ENCODE peak calls at places on chromosome 13, in four cellular contexts. I is A549, C is SK-N-SH, H is K562. X is an unnamed sample.

GRCh38 chr13:31927219-31927653 is 104.3 kb upstream of the FRY start:
- DNase-seq in I (no peak), C (no peak), H (no peak), X (no peak)

GRCh38 chr13:109779074-109779473 is 7.3 kb downstream of the IRS2 start:
- DNase-seq in I (no peak), C (peak), H (no peak), X (no peak)

GRCh38 chr13:112879283-112879833 is 89.7 kb upstream of the MCF2L start:
- DNase-seq in I (no peak), C (no peak), H (no peak), X (peak)

GRCh38 chr13:51919531-51919930 is 57.8 kb downstream of the CCDC70 start:
- DNase-seq in I (no peak), C (no peak), H (no peak), X (no peak)

GRCh38 chr13:100534147-100534818 is 54.3 kb downstream of the GGACT start:
- DNase-seq in I (no peak), C (no peak), H (no peak), X (no peak)

GRCh38 chr13:111566567-111566966 is 246.1 kb downstream of the TEX29 start:
- DNase-seq in I (no peak), C (no peak), H (no peak), X (no peak)

GRCh38 chr13:29540799-29541198 is 54.7 kb downstream of the SLC7A1 start:
- DNase-seq in I (no peak), C (no peak), H (no peak), X (no peak)

GRCh38 chr13:73189365-73189764 is 130.6 kb downstream of the KLF5 start:
- DNase-seq in I (no peak), C (no peak), H (no peak), X (no peak)

GRCh38 chr13:42075517-42075916 is 27.1 kb downstream of the DGKH start:
- DNase-seq in I (no peak), C (no peak), H (no peak), X (no peak)

GRCh38 chr13:106520205-106521004 is 15.1 kb downstream of the EFNB2 start:
- DNase-seq in I (no peak), C (no peak), H (no peak), X (peak)

GRCh38 chr13:41053384-41053826 is 7.9 kb upstream of the WBP4 start:
- DNase-seq in I (no peak), C (no peak), H (no peak), X (peak)

GRCh38 chr13:41056194-41056593 is 5.1 kb upstream of the WBP4 start:
- DNase-seq in I (no peak), C (no peak), H (no peak), X (no peak)

GRCh38 chr13:41052441-41052840 is 8.9 kb upstream of the WBP4 start:
- DNase-seq in I (no peak), C (no peak), H (no peak), X (no peak)

GRCh38 chr13:41054919-41055619 is 6.2 kb upstream of the WBP4 start:
- DNase-seq in I (no peak), C (peak), H (no peak), X (no peak)

GRCh38 chr13:41054212-41054877 is 7.0 kb upstream of the WBP4 start:
- DNase-seq in I (peak), C (peak), H (no peak), X (peak)
- TF ChIP-seq SMC3 in I (peak), C (peak), H (no peak), X (peak)

GRCh38 chr13:26022538-26023292 is 29.1 kb downstream of the SHISA2 start:
- DNase-seq in I (no peak), C (peak), H (no peak), X (peak)

GRCh38 chr13:26025771-26026170 is 26.0 kb downstream of the SHISA2 start:
- DNase-seq in I (no peak), C (no peak), H (no peak), X (no peak)

GRCh38 chr13:26026211-26026610 is 25.6 kb downstream of the SHISA2 start:
- DNase-seq in I (no peak), C (no peak), H (no peak), X (no peak)

GRCh38 chr13:26024558-26024957 is 27.3 kb downstream of the SHISA2 start:
- DNase-seq in I (no peak), C (no peak), H (no peak), X (no peak)

DNA sequence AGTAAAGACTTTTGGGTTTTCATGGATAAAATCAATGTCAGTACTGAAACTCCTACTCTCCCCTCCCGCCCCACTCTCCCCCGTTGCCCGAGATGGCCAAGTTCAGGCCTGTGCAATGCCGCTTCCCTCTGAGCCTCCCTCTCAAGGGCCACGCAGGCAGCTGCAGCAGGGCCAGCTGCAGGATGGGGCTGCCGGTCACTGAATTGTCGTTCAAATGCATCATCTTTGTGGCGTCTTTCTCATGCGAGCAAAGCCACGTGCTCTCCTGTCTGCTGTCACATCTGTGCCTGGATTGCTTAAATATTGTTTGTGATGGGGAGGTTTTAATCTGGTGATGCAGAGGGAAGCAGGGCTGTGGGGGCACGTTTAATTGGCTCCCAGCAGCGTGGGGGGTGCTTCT is 26.6 kb downstream of the SHISA2 start:
- DNase-seq in I (no peak), C (no peak), H (no peak), X (no peak)
- TF ChIP-seq SMC3 in I (no peak), C (no peak), H (no peak), X (no peak)

DNA sequence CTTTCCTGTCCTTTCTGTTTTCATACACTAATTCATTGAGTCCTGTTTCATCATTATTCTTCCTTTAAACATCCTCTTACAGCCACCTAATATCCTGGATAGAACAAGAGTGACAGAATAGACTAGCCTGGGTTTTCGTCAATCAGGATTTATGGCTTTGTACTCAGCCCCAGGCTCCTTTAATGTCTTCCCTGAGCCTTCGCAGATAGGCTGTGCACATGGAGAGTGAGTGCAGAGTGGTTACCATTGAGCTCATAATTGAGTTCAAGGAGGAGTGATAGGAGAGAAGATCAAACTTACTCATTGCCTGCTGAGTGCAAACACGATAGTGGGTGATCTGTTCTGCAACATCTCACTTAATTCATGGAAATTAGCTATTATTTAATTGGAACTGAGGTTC is 304.9 kb downstream of the TDRD3 start:
- DNase-seq in I (no peak), C (no peak), H (no peak), X (no peak)
- TF ChIP-seq SMC3 in I (no peak), C (no peak), H (no peak), X (no peak)

GRCh38 chr13:40519637-40520036 is 146.8 kb downstream of the FOXO1 start:
- DNase-seq in I (no peak), C (no peak), H (no peak), X (no peak)

GRCh38 chr13:40515702-40516101 is 150.7 kb downstream of the FOXO1 start:
- DNase-seq in I (no peak), C (no peak), H (no peak), X (no peak)

GRCh38 chr13:40517486-40518311 is 148.7 kb downstream of the FOXO1 start:
- DNase-seq in I (no peak), C (no peak), H (no peak), X (no peak)

GRCh38 chr13:40520916-40521315 is 145.5 kb downstream of the FOXO1 start:
- DNase-seq in I (no peak), C (no peak), H (no peak), X (no peak)

GRCh38 chr13:40518481-40518882 is 148.0 kb downstream of the FOXO1 start:
- DNase-seq in I (no peak), C (no peak), H (no peak), X (no peak)
- TF ChIP-seq SMC3 in I (no peak), C (no peak), H (no peak), X (no peak)

GRCh38 chr13:50038266-50038665 is 23.0 kb downstream of the KCNRG start:
- DNase-seq in I (no peak), C (no peak), H (no peak), X (no peak)

GRCh38 chr13:50037788-50038187 is 22.5 kb downstream of the KCNRG start:
- DNase-seq in I (no peak), C (no peak), H (no peak), X (no peak)

GRCh38 chr13:50030315-50030714 is 15.1 kb downstream of the KCNRG start:
- DNase-seq in I (no peak), C (no peak), H (no peak), X (peak)

DNA sequence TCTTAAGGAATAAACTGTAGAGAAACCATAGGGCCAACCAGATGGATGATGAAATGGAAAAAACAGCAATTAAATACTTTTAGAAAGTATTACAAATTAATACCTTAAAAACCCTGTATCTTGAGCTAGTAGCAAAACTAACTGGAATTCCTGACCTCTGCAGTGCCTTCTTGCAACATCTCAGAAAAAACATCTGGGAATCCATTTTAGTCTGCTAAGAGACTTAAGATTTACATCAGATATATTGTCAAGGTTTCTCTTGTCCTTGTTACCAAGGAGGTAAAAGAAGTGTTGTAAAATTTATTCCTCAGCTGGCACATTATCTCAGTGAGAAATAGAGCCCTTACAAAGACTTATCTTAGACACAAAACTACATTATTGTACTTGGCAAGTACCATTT is 18.5 kb downstream of the KCNRG start:
- DNase-seq in I (no peak), C (no peak), H (no peak), X (peak)
- TF ChIP-seq SMC3 in I (no peak), C (no peak), H (no peak), X (no peak)

GRCh38 chr13:105139048-105139379 is 1396.4 kb downstream of the EFNB2 start:
- DNase-seq in I (no peak), C (no peak), H (no peak), X (no peak)
- TF ChIP-seq SMC3 in I (no peak), C (no peak), H (no peak), X (no peak)

GRCh38 chr13:33355470-33355869 is 69.9 kb upstream of the STARD13 start:
- DNase-seq in I (no peak), C (no peak), H (no peak), X (peak)
- TF ChIP-seq SMC3 in I (no peak), C (no peak), H (no peak), X (no peak)

DNA sequence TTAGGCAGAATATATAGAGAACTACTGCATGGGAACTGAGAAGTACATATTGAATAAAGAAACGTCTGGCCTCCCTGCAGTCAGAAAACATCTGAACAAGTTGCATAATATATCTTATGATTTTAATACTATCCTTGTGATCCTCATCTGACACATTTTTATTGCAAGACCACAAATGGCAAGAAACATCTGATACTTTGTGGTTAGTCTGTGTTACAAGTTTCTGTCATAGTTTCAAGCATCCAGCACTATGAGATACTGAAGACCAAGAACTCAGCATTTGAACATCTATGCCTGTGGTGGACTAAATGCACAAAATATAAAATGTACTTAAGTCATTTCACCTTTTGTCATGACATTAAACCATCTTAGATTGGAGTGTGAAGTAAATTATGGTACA is 1175.8 kb upstream of the MIR17HG start:
- DNase-seq in I (no peak), C (no peak), H (no peak), X (no peak)
- TF ChIP-seq SMC3 in I (no peak), C (no peak), H (no peak), X (no peak)

X was measured in IMR-90.